ENCODE peak calls at places on chromosome 19, in eight cellular contexts. N, Y, V, Q, W, P, T and A are unnamed samples.

GRCh38 chr19:32387701-32388392 is 17.7 kb upstream of the DPY19L3 start:
- DNase-seq in N (no peak), P (no peak), Y (peak), V (no peak), W (peak), T (no peak), Q (peak), A (no peak)

GRCh38 chr19:920051-920857 is 3.1 kb downstream of the KISS1R start:
- DNase-seq in P (no peak), W (no peak), N (no peak), Q (no peak), T (no peak), Y (peak), V (no peak), A (no peak)

GRCh38 chr19:53328967-53329366 is 4.6 kb upstream of the ZNF845 start:
- DNase-seq in Q (peak), W (peak), Y (peak), N (no peak), P (no peak), T (no peak), V (no peak), A (peak)

GRCh38 chr19:6693681-6694080 is 23.7 kb upstream of the TNFSF14 start:
- DNase-seq in Y (no peak), V (no peak), T (no peak), W (no peak), Q (no peak), P (no peak), N (no peak), A (no peak)

GRCh38 chr19:16618248-16618647 is 9.8 kb downstream of the MED26 start:
- DNase-seq in N (no peak), P (no peak), V (no peak), Y (no peak), W (no peak), T (no peak), Q (no peak), A (no peak)

GRCh38 chr19:14347999-14348889 is 33.0 kb upstream of the ADGRE5 start:
- DNase-seq in W (peak), N (no peak), Y (peak), T (peak), P (peak), Q (peak), V (no peak), A (peak)

GRCh38 chr19:54248016-54248601 is 5.5 kb upstream of the LILRA6 start:
- DNase-seq in Q (no peak), V (no peak), P (no peak), W (no peak), Y (peak), N (no peak), T (peak), A (no peak)

GRCh38 chr19:20247016-20247683 is 80.1 kb downstream of the ZNF486 start:
- DNase-seq in N (no peak), T (peak), Y (peak), P (peak), V (no peak), Q (no peak), W (peak), A (peak)

GRCh38 chr19:49801966-49802661 is 11.0 kb downstream of the FUZ start:
- DNase-seq in Y (peak), N (peak), V (peak), T (peak), Q (peak), P (no peak), W (peak), A (peak)

GRCh38 chr19:49340069-49340864 is 5.1 kb downstream of the CD37 start:
- DNase-seq in T (peak), Y (peak), V (no peak), W (peak), P (no peak), Q (no peak), N (no peak), A (no peak)